ENCODE peak calls at places on chromosomes 6 and 20, in ten cellular contexts. A is esophagus squamous epithelium, S is testis, L is Peyer's patch, Y is right cardiac atrium, C is cardiac muscle cell, H is psoas muscle, B is A549, N is right lobe of liver, W is IMR-90. T is an unnamed sample.

GRCh38 chr6:30150671-30151395 is 10.2 kb downstream of the TRIM10 start:
- DNase-seq in A (no peak), S (no peak), L (no peak), Y (no peak), C (no peak), H (no peak), B (no peak), N (no peak), W (peak; percentile 8), T (no peak)

GRCh38 chr6:1766663-1767062 is 156.9 kb downstream of the FOXC1 start:
- DNase-seq in A (no peak), S (peak; percentile 32), L (no peak), Y (peak; percentile 56), C (peak; percentile 59), H (peak; percentile 59), B (no peak), N (no peak), W (peak; percentile 29), T (no peak)

GRCh38 chr6:24744911-24745310 is 26.0 kb upstream of the C6orf62 start:
- DNase-seq in A (no peak), S (no peak), L (no peak), Y (no peak), C (no peak), H (no peak), B (no peak), N (no peak), W (no peak), T (no peak)

GRCh38 chr6:12923644-12924235 is 207.2 kb downstream of the PHACTR1 start:
- DNase-seq in A (no peak), S (no peak), L (no peak), Y (no peak), C (no peak), H (no peak), B (no peak), N (no peak), W (no peak), T (no peak)

GRCh38 chr6:128156315-128157111 is 255.7 kb upstream of the THEMIS start:
- DNase-seq in A (no peak), S (no peak), L (no peak), Y (no peak), C (no peak), H (no peak), B (no peak), N (no peak), W (no peak), T (no peak)

GRCh38 chr6:14381225-14381887 is 263.8 kb downstream of the CD83 start:
- DNase-seq in A (no peak), S (no peak), L (no peak), Y (no peak), C (no peak), H (no peak), B (no peak), N (no peak), W (no peak), T (no peak)

GRCh38 chr6:166757226-166758135 is 130.4 kb upstream of the RPS6KA2 start:
- DNase-seq in A (no peak), S (no peak), L (peak; percentile 46), Y (no peak), C (peak; percentile 41), H (no peak), B (no peak), N (no peak), W (peak; percentile 59), T (no peak)

GRCh38 chr6:43070028-43070632 is 6.0 kb upstream of the PTK7 start:
- DNase-seq in A (no peak), S (no peak), L (no peak), Y (no peak), C (peak; percentile 61), H (no peak), B (peak; percentile 59), N (no peak), W (peak; percentile 76), T (no peak)

GRCh38 chr6:147382945-147383554 is 125.4 kb upstream of the SAMD5 start:
- DNase-seq in A (no peak), S (no peak), L (no peak), Y (no peak), C (peak; percentile 37), H (no peak), B (peak; percentile 21), N (no peak), W (peak; percentile 41), T (no peak)

GRCh38 chr20:61980647-61981583 is 84.8 kb downstream of the TAF4 start:
- DNase-seq in A (no peak), S (peak; percentile 74), L (no peak), Y (no peak), C (peak; percentile 36), H (no peak), B (peak; percentile 65), N (peak; percentile 64), W (no peak), T (no peak)

GRCh38 chr20:38589351-38589750 is 8.4 kb downstream of the ADIG start:
- DNase-seq in A (no peak), S (no peak), L (no peak), Y (no peak), C (no peak), H (no peak), B (no peak), N (no peak), W (no peak), T (no peak)

GRCh38 chr20:62860391-62860923 is 1.2 kb downstream of the TCFL5 start:
- DNase-seq in A (no peak), S (no peak), L (no peak), Y (no peak), C (no peak), H (peak; percentile 52), B (no peak), N (no peak), W (peak; percentile 45), T (no peak)

GRCh38 chr20:22520381-22520780 is 64.0 kb downstream of the FOXA2 start:
- DNase-seq in A (no peak), S (no peak), L (no peak), Y (no peak), C (no peak), H (no peak), B (no peak), N (no peak), W (no peak), T (no peak)
- H3K4me1 ChIP-seq in A (no peaks in the 10 kb centered on the region), S (no peaks in the 10 kb centered on the region), L (no peaks in the 10 kb centered on the region), Y (no peaks in the 10 kb centered on the region), C (no peaks in the 10 kb centered on the region), H (no peaks in the 10 kb centered on the region), B (peaks cover 14% of the 10 kb centered on the region), N (peaks cover 23% of the 10 kb centered on the region), W (no peaks in the 10 kb centered on the region), T (no peaks in the 10 kb centered on the region)

GRCh38 chr20:59835057-59835447 is 98.4 kb downstream of the SYCP2 start:
- DNase-seq in A (no peak), S (peak; percentile 14), L (no peak), Y (no peak), C (no peak), H (no peak), B (no peak), N (no peak), W (no peak), T (no peak)

GRCh38 chr20:59836768-59837167 is 96.7 kb downstream of the SYCP2 start:
- DNase-seq in A (no peak), S (peak; percentile 10), L (no peak), Y (no peak), C (peak; percentile 17), H (no peak), B (no peak), N (no peak), W (no peak), T (no peak)

GRCh38 chr20:59839372-59839771 is 94.1 kb downstream of the SYCP2 start:
- DNase-seq in A (no peak), S (no peak), L (no peak), Y (no peak), C (peak; percentile 48), H (no peak), B (no peak), N (no peak), W (no peak), T (no peak)

GRCh38 chr20:59835448-59836395 is 97.7 kb downstream of the SYCP2 start:
- DNase-seq in A (no peak), S (peak; percentile 68), L (peak; percentile 78), Y (peak; percentile 84), C (peak; percentile 65), H (no peak), B (no peak), N (no peak), W (peak; percentile 5), T (no peak)

GRCh38 chr20:59837623-59838394 is 95.6 kb downstream of the SYCP2 start:
- DNase-seq in A (no peak), S (peak; percentile 10), L (no peak), Y (no peak), C (no peak), H (no peak), B (no peak), N (no peak), W (no peak), T (no peak)
- H3K4me1 ChIP-seq in A (no peaks in the 10 kb centered on the region), S (peaks cover 15% of the 10 kb centered on the region), L (no peaks in the 10 kb centered on the region), Y (peaks cover 4% of the 10 kb centered on the region), C (no peaks in the 10 kb centered on the region), H (no peaks in the 10 kb centered on the region), B (no peaks in the 10 kb centered on the region), N (no peaks in the 10 kb centered on the region), W (no peaks in the 10 kb centered on the region), T (no peaks in the 10 kb centered on the region)

GRCh38 chr6:45965007-45965406 is 50.7 kb downstream of the CLIC5 start:
- DNase-seq in A (no peak), S (no peak), L (no peak), Y (no peak), C (no peak), H (no peak), B (no peak), N (no peak), W (no peak), T (no peak)
- H3K4me1 ChIP-seq in A (no peaks in the 10 kb centered on the region), S (peaks cover 14% of the 10 kb centered on the region), L (no peaks in the 10 kb centered on the region), Y (peaks cover 20% of the 10 kb centered on the region), C (peaks cover 17% of the 10 kb centered on the region), H (peaks cover 51% of the 10 kb centered on the region), B (no peaks in the 10 kb centered on the region), N (no peaks in the 10 kb centered on the region), W (no peaks in the 10 kb centered on the region), T (no peaks in the 10 kb centered on the region)

GRCh38 chr6:99416226-99416625 is 8.9 kb downstream of the PNISR start:
- DNase-seq in A (no peak), S (no peak), L (no peak), Y (no peak), C (no peak), H (no peak), B (no peak), N (no peak), W (peak; percentile 36), T (no peak)
- H3K4me1 ChIP-seq in A (no peaks in the 10 kb centered on the region), S (peaks cover 4% of the 10 kb centered on the region), L (no peaks in the 10 kb centered on the region), Y (peaks cover 5% of the 10 kb centered on the region), C (no peaks in the 10 kb centered on the region), H (peaks cover 52% of the 10 kb centered on the region), B (peaks cover 4% of the 10 kb centered on the region), N (peaks cover 25% of the 10 kb centered on the region), W (no peaks in the 10 kb centered on the region), T (peaks cover 52% of the 10 kb centered on the region)

GRCh38 chr20:47246061-47246460 is 110.4 kb downstream of the ZMYND8 start:
- DNase-seq in A (no peak), S (no peak), L (no peak), Y (no peak), C (no peak), H (no peak), B (no peak), N (no peak), W (no peak), T (no peak)
- H3K4me1 ChIP-seq in A (no peaks in the 10 kb centered on the region), S (no peaks in the 10 kb centered on the region), L (no peaks in the 10 kb centered on the region), Y (no peaks in the 10 kb centered on the region), C (no peaks in the 10 kb centered on the region), H (no peaks in the 10 kb centered on the region), B (no peaks in the 10 kb centered on the region), N (peaks cover 29% of the 10 kb centered on the region), W (peaks cover 15% of the 10 kb centered on the region), T (no peaks in the 10 kb centered on the region)

T was measured in CD4-positive, CD25-positive, alpha-beta regulatory T cell.